ENCODE peak calls at places on chromosome 2, in nine cellular contexts. V, P, Y, A, R, L, N, K and Q are unnamed samples.
A peak's percentile ranks its signal among the peaks of the same experiment; 100 is the strongest.

GRCh38 chr2:216116418-216116817 is 7.3 kb downstream of the XRCC5 start:
- DNase-seq in K (no peak), V (no peak), N (no peak), Y (no peak), L (no peak), P (no peak), A (no peak), R (no peak), Q (no peak)

GRCh38 chr2:85278361-85278760 is 49.4 kb downstream of the TGOLN2 start:
- DNase-seq in L (no peak), V (no peak), K (no peak), R (peak; percentile 52), P (no peak), A (no peak), Y (no peak), N (no peak), Q (no peak)

GRCh38 chr2:240795468-240795867 is 24.6 kb downstream of the KIF1A start:
- DNase-seq in V (no peak), K (no peak), N (no peak), L (no peak), P (no peak), A (no peak), Y (no peak), R (no peak), Q (no peak)

GRCh38 chr2:230068658-230069080 is at the start of gene SLC16A14:
- DNase-seq in P (peak; percentile 73), V (peak; percentile 48), K (peak; percentile 2), N (peak; percentile 40), Y (no peak), R (peak; percentile 66), L (peak; percentile 5), A (peak; percentile 27), Q (no peak)

GRCh38 chr2:26088038-26088643 is 54.3 kb downstream of the RAB10 start:
- DNase-seq in V (peak; percentile 40), R (peak; percentile 50), Y (no peak), L (peak; percentile 9), P (no peak), N (peak; percentile 76), A (no peak), K (no peak), Q (no peak)

GRCh38 chr2:187377335-187377734 is 70.7 kb downstream of the CALCRL start:
- DNase-seq in P (no peak), Y (no peak), L (no peak), A (no peak), V (no peak), N (no peak), R (no peak), K (no peak), Q (no peak)

GRCh38 chr2:236070236-236070635 is 98.0 kb downstream of the GBX2 start:
- DNase-seq in A (no peak), L (no peak), P (no peak), R (no peak), V (no peak), N (no peak), K (no peak), Y (no peak), Q (no peak)

GRCh38 chr2:159615936-159616733 is at the start of gene BAZ2B:
- DNase-seq in A (peak; percentile 7), Y (no peak), L (peak; percentile 2), V (peak; percentile 63), N (peak; percentile 96), K (no peak), R (peak; percentile 87), P (peak; percentile 65), Q (no peak)